ENCODE peak calls at places on chromosomes 3 and 15, in seven cellular contexts. D is AG04450; P is activated CD4-positive, alpha-beta T cell treated with anti-CD3 and anti-CD28 coated beads for 4 hours; R is upper lobe of right lung; K is NCI-H510A treated with DMSO at 0.1 percent for 48 hours; J is HT1080; M is naive thymus-derived CD4-positive, alpha-beta T cell. E is an unnamed sample.

GRCh38 chr3:192516850-192517249 is 210.5 kb downstream of the FGF12 start:
- DNase-seq in R (no peak), M (no peak), P (no peak), J (no peak), D (no peak), K (no peak), E (no peak)

GRCh38 chr3:150545419-150546225 is 674 bp downstream of the SERP1 start:
- DNase-seq in P (peak; percentile 44), R (no peak), K (peak; percentile 6), M (no peak), D (no peak), J (peak; percentile 21), E (peak; percentile 43)

GRCh38 chr3:48845170-48845569 is 2.5 kb downstream of the PRKAR2A start:
- DNase-seq in K (no peak), R (no peak), J (no peak), P (no peak), D (no peak), M (no peak), E (no peak)

GRCh38 chr3:37745079-37745478 is 116.6 kb upstream of the CTDSPL start:
- DNase-seq in R (no peak), P (no peak), J (no peak), K (no peak), M (no peak), D (no peak), E (no peak)

GRCh38 chr3:183895296-183895695 is 10.6 kb upstream of the PARL start:
- DNase-seq in K (peak; percentile 37), P (peak; percentile 24), D (peak; percentile 20), J (peak; percentile 71), M (peak; percentile 49), R (no peak), E (no peak)

GRCh38 chr3:138625707-138626365 is 17.3 kb downstream of the FAIM start:
- DNase-seq in P (no peak), D (peak; percentile 8), R (no peak), M (no peak), K (no peak), J (peak; percentile 55), E (no peak)

GRCh38 chr3:139571744-139572143 is 32.2 kb upstream of the RBP1 start:
- DNase-seq in J (no peak), D (no peak), K (no peak), M (no peak), P (no peak), R (no peak), E (no peak)

GRCh38 chr15:70094690-70095311 is 2.9 kb downstream of the TLE3 start:
- DNase-seq in R (no peak), D (no peak), M (peak; percentile 33), K (peak; percentile 84), P (peak; percentile 9), J (no peak), E (no peak)

GRCh38 chr3:146020969-146021368 is 140.0 kb downstream of the PLOD2 start:
- DNase-seq in D (no peak), J (no peak), P (no peak), R (no peak), K (no peak), M (no peak), E (no peak)

GRCh38 chr3:41907330-41908073 is 54.4 kb downstream of the ULK4 start:
- DNase-seq in P (no peak), D (no peak), J (peak; percentile 68), K (no peak), M (no peak), R (no peak), E (no peak)

GRCh38 chr3:113179235-113179829 is 32.0 kb upstream of the BOC start:
- DNase-seq in P (no peak), D (no peak), M (no peak), K (no peak), J (no peak), R (no peak), E (no peak)

GRCh38 chr15:31399544-31400171 is 73.0 kb downstream of the KLF13 start:
- DNase-seq in P (no peak), D (no peak), R (no peak), J (no peak), K (no peak), M (no peak), E (no peak)